ENCODE peak calls at places on chromosomes 13 and 19, in five cellular contexts. B is heart right ventricle, T is right lobe of liver, E is GM13976, X is upper lobe of left lung. V is an unnamed sample.

GRCh38 chr19:41959056-41960053 is at the start of gene RABAC1:
- DNase-seq in B (peak), T (peak), E (peak), X (peak), V (no peak)

GRCh38 chr19:36152061-36152885 is at the start of gene COX7A1:
- DNase-seq in B (peak), T (peak), E (no peak), X (peak), V (peak)

GRCh38 chr13:76620036-76620435 is 266.2 kb downstream of the KCTD12 start:
- DNase-seq in B (no peak), T (no peak), E (no peak), X (no peak), V (no peak)

GRCh38 chr19:39951065-39951650 is 16.7 kb upstream of the FCGBP start:
- DNase-seq in B (no peak), T (no peak), E (no peak), X (no peak), V (no peak)

GRCh38 chr13:91652389-91652788 is 254.0 kb downstream of the GPC5 start:
- DNase-seq in B (no peak), T (no peak), E (no peak), X (no peak), V (no peak)

GRCh38 chr19:4911786-4912672 is 2.7 kb downstream of the UHRF1 start:
- DNase-seq in B (peak), T (no peak), E (peak), X (peak), V (peak)

GRCh38 chr19:42323852-42324654 is 1.4 kb upstream of the MEGF8 start:
- DNase-seq in B (no peak), T (no peak), E (no peak), X (no peak), V (no peak)

GRCh38 chr19:32498641-32499200 is 82.3 kb upstream of the PDCD5 start:
- DNase-seq in B (no peak), T (no peak), E (no peak), X (no peak), V (no peak)

GRCh38 chr13:41352935-41353801 is 42.1 kb downstream of the NAA16 start:
- DNase-seq in B (peak), T (no peak), E (peak), X (no peak), V (no peak)

GRCh38 chr19:2503521-2504109 is 27.7 kb downstream of the GADD45B start:
- DNase-seq in B (no peak), T (no peak), E (no peak), X (peak), V (no peak)

GRCh38 chr19:41705393-41706174 is 2.8 kb upstream of the CEACAM5 start:
- DNase-seq in B (no peak), T (peak), E (peak), X (peak), V (no peak)

GRCh38 chr19:7852851-7853759 is 21.1 kb downstream of the PRR36 start:
- DNase-seq in B (no peak), T (peak), E (peak), X (peak), V (peak)

GRCh38 chr19:18939922-18940775 is 868 bp downstream of the HOMER3 start:
- DNase-seq in B (peak), T (no peak), E (no peak), X (peak), V (no peak)

GRCh38 chr19:29831041-29831548 is 19.3 kb downstream of the CCNE1 start:
- DNase-seq in B (no peak), T (no peak), E (peak), X (no peak), V (peak)

GRCh38 chr13:105213512-105213911 is 1322.0 kb downstream of the EFNB2 start:
- DNase-seq in B (no peak), T (no peak), E (no peak), X (no peak), V (no peak)

GRCh38 chr13:44918323-44919102 is 70.8 kb downstream of the NUFIP1 start:
- DNase-seq in B (peak), T (peak), E (peak), X (peak), V (peak)

DNA sequence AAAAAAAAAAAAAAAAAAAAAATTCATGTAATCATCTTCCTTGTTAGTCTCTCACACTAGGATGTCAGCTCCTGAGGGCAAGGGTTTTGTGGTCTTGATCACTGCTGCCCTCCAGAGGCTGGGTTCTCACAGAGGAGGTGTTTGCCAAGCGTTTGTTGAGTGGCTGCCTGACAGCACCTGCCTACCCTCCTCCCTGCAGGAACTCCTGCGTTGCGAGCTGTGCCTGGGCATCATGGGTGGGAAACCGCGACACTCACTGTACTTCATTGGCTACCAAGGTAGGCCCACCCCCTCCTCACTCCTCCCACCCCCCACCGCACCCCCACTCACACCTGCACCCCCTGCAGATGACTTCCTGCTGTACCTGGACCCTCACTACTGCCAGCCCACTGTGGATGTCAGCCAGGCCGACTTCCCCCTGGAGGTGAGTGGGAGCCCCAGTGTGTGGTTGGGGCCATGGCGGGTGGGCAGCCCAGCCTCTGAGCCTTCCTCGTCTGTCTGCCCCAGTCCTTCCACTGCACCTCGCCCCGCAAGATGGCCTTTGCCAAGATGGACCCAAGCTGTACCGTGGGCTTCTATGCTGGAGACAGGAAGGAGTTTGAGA is 8.1 kb downstream of the ATG4D start:
- DNase-seq in B (no peak), T (no peak), E (no peak), X (peak), V (peak)
- TF ChIP-seq CTCF in B (peak), T (no peak), E (no peak), X (peak), V (peak)

GRCh38 chr19:45254044-45254531 is 3.0 kb downstream of the MARK4 start:
- DNase-seq in B (no peak), T (no peak), E (no peak), X (no peak), V (no peak)
- TF ChIP-seq CTCF in B (peak), T (no peak), E (peak), X (no peak), V (peak)

DNA sequence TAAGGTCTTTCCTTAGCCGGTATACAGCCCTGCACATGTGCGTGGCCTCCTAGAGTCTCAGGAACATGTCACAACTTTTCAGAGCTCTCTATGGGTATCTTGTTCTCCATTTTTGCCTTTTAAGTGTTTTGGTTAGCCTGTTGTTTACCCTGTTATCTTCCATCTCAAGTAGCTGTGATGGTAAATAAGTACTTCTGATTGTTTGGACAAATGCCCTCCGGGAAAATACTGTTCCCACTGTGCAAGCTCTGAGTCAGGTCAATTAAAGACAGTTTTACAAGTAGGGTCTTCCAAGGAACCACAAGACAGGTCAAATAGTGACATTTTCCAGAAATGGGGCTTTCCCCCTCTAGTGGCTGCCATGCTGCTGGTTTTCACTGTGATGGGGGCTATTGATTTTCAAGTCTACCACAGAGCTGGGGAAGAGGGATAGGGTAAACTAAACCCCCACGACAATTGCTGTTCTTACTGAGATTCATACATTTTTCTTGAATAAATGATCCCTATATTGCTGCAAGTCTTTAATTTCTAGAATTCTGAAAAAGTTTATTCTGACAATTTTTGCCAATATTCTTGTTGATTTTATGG is 109.5 kb downstream of the TM9SF2 start:
- DNase-seq in B (no peak), T (no peak), E (no peak), X (no peak), V (no peak)
- TF ChIP-seq CTCF in B (no peak), T (peak), E (no peak), X (no peak), V (peak)

GRCh38 chr13:48530833-48531232 is 2.0 kb downstream of the RCBTB2 start:
- DNase-seq in B (no peak), T (no peak), E (no peak), X (no peak), V (no peak)
- TF ChIP-seq CTCF in B (no peak), T (no peak), E (no peak), X (no peak), V (no peak)

DNA sequence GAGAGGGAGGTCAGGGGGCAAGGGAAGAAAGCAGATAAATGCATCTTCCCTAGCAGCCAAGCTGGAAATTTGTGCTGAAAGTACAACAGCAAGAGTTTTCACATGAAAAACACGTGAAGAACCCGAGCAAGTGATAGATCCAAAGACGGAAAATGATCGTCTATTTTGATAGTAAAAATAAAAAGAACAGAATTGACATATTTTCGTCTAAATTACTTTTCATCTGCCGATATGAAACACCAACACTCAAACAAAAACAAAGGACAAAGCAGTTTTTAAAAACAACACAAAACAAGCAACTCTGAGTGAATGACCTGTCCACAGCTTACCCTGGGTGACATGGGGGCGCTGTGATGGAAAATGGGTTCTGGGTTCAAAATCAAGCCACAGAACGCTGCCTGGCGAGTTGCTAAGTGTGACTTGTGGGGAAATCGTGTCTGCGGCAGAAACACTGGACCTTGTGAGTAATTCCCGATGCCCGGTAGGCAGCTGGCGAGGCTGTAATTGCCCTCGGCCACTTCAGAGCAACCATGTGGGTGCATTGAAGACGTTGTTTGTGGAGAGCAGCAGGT is 7.3 kb downstream of the SOX1 start:
- DNase-seq in B (no peak), T (no peak), E (no peak), X (no peak), V (no peak)
- TF ChIP-seq CTCF in B (no peak), T (no peak), E (no peak), X (no peak), V (no peak)

GRCh38 chr19:23436318-23436717 is 41.0 kb upstream of the ZNF91 start:
- DNase-seq in B (no peak), T (no peak), E (no peak), X (no peak), V (no peak)
- TF ChIP-seq CTCF in B (peak), T (no peak), E (no peak), X (peak), V (peak)

DNA sequence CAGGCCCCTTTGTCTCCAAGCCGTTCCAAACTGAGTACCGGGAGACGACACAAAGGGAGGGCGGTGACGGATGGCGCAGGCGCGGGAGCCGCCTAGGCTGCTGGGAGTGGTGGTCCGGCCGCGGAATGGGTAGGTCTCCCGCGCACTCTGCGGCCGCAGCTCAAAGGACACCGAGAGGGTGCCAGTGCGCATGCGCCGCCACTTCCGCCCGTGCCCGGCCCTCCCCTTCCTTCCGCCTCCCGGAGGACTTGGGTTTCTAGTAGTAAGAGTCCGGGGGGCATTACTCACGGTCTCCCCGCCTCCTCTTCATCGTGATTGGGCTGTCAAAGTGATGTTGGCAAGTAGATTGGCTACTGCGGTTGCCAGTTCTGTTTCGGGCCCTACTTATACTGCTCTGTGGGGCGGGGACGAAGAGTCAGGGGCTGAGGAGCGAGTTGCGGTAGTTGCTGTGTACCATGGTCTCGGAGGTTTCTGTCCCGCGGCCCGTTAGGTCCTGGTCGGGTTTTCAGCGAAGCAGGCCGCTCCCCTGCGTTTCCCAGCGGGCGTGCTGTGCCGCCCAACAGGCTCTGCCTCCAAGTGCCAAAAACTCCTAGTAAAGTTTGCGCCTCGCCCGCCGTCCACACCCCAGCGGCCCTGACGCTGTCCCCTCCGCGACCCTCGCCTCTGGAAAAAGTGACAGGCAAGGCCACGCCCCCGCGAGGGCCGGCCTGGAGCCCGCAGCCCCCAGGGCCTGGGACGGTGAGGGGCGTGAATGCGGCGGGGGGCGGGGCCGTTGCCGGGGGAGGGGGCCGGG is 455 bp upstream of the ING1 start:
- DNase-seq in B (peak), T (peak), E (peak), X (peak), V (peak)
- TF ChIP-seq CTCF in B (no peak), T (no peak), E (no peak), X (no peak), V (no peak)

GRCh38 chr13:30111810-30112209 is 195.5 kb downstream of the KATNAL1 start:
- DNase-seq in B (no peak), T (no peak), E (no peak), X (no peak), V (no peak)
- TF ChIP-seq CTCF in B (no peak), T (no peak), E (no peak), X (no peak), V (peak)

DNA sequence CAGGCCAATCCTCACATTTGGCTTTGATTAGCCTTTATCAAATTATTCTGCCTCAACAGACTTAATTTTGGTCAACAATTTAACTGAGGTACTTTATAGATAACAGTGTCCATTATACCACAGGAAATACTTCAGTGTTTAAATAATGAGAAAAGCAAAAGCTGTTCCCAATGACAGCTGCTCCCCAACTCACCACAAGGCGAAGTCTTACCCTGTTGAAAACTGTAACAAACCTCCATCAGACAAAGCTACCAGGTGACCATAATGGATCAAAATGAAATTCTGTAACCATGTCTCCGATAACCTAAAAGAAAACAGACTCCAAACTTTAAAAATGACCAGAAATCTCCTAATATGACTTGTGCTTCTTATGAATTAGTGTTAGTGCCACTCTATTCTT is 50.3 kb downstream of the ZNF44 start:
- DNase-seq in B (no peak), T (no peak), E (no peak), X (no peak), V (no peak)
- TF ChIP-seq CTCF in B (peak), T (no peak), E (no peak), X (no peak), V (no peak)

DNA sequence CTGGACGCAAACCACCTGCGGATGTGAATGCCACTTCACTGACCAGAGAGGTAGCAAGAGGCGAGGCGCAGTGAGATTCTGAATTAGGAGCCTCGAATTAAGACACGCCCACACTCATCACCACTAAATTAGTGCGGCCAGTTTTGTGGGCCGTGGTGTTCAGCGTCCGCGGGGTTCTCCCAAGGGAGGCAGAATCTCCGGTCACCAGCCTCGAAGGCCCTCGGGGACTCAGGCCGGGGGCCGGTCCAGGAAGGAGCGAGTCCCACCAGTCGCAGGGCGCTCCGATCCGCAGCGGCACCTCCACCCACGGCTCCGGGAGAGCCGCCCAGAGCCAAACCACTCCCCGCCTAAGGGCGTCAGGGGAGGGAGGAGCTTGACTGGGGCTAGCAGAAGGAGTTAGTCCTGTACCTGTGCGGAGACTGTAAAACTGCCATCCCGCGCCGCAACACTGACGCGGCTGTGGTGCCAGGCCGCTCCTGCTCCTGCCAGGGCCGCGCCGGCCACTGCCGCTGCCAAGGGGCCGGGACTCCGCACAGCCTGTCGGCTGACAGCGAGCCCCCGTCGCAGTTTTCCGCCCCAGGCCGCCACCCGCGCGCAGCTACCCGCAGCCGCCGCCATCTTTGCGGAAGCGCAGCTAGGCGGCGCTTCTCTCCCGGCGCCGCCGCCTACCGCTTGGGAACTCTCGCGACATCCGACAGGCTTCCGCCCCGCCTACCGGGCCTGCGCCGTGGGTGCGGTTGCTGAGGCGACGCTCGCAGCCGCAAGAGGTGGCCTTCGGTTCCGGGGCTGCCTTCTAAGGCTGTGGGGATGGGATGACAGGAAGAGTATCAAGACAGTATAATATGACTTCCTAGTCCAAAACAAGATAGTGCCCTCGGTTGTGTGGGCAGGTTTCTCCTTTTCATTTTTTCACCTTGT is at the start of gene MICU2:
- DNase-seq in B (peak), T (peak), E (peak), X (peak), V (peak)
- TF ChIP-seq CTCF in B (peak), T (peak), E (no peak), X (peak), V (peak)

V was measured in chondrocyte.